ENCODE peak calls at places on chromosomes 6 and 20, in seven cellular contexts. F is hepatocyte; S is COR-L47; R is activated CD8-positive, alpha-beta memory T cell treated with anti-CD3 and anti-CD28 coated beads, Interleukin-2, amount 50 U/mL, for 48 hours; Z is CD8-positive, alpha-beta memory T cell; N is H9; B is RPMI7951. C is an unnamed sample.

GRCh38 chr6:136137008-136137689 is 113.0 kb downstream of the MTFR2 start:
- DNase-seq in R (no peak), B (peak), Z (no peak), S (no peak), F (no peak), N (no peak), C (no peak)

GRCh38 chr20:37202267-37202943 is 23.1 kb upstream of the MROH8 start:
- DNase-seq in R (no peak), N (no peak), Z (no peak), B (peak), S (no peak), F (peak), C (no peak)

GRCh38 chr6:154613137-154613676 is 102.7 kb upstream of the CNKSR3 start:
- DNase-seq in Z (no peak), S (no peak), R (no peak), N (no peak), F (peak), B (peak), C (no peak)

GRCh38 chr6:28303570-28303969 is 22.2 kb downstream of the PGBD1 start:
- DNase-seq in S (no peak), B (no peak), F (no peak), Z (no peak), N (no peak), R (no peak), C (peak)

GRCh38 chr20:8361008-8361652 is 229.1 kb downstream of the PLCB1 start:
- DNase-seq in S (no peak), N (no peak), Z (no peak), F (no peak), R (no peak), B (peak), C (no peak)

GRCh38 chr6:167668019-167668753 is 158.5 kb upstream of the AFDN start:
- DNase-seq in R (no peak), F (peak), B (no peak), N (no peak), Z (no peak), S (no peak), C (no peak)

GRCh38 chr20:46622125-46622524 is 29.1 kb downstream of the SLC13A3 start:
- DNase-seq in N (no peak), Z (no peak), S (no peak), R (no peak), B (no peak), F (no peak), C (no peak)

GRCh38 chr20:20076297-20077065 is 24.1 kb downstream of the CFAP61 start:
- DNase-seq in B (peak), R (no peak), Z (no peak), F (peak), N (no peak), S (no peak), C (no peak)

GRCh38 chr6:28657756-28658465 is 132.2 kb downstream of the GPX5 start:
- DNase-seq in N (peak), B (peak), F (peak), Z (no peak), S (peak), R (peak), C (no peak)

GRCh38 chr6:148926478-148926877 is 179.6 kb downstream of the UST start:
- DNase-seq in N (no peak), F (no peak), B (no peak), Z (no peak), R (no peak), S (no peak), C (no peak)

GRCh38 chr6:3759656-3760245 is 8.2 kb upstream of the PXDC1 start:
- DNase-seq in N (no peak), Z (no peak), F (no peak), S (no peak), R (no peak), B (no peak), C (no peak)

GRCh38 chr6:24858154-24858801 is 59.6 kb upstream of the ARMH2 start:
- DNase-seq in R (no peak), S (no peak), B (peak), Z (peak), F (no peak), N (no peak), C (peak)

GRCh38 chr20:22389836-22390542 is 194.4 kb downstream of the FOXA2 start:
- DNase-seq in R (no peak), Z (no peak), F (peak), N (peak), S (peak), B (peak), C (no peak)

GRCh38 chr6:75076009-75076408 is 129.8 kb downstream of the COL12A1 start:
- DNase-seq in R (no peak), Z (no peak), N (no peak), S (no peak), F (no peak), B (no peak), C (no peak)

GRCh38 chr6:130760006-130760405 is 67.2 kb upstream of the SMLR1 start:
- DNase-seq in N (peak), Z (no peak), B (peak), F (peak), S (no peak), R (no peak), C (no peak)

GRCh38 chr6:138011413-138011812 is 95.8 kb downstream of the PERP start:
- DNase-seq in Z (no peak), S (no peak), N (no peak), R (no peak), B (no peak), F (no peak), C (no peak)

GRCh38 chr6:29760328-29760727 is 37.1 kb downstream of the HLA-F start:
- DNase-seq in S (no peak), R (no peak), F (no peak), Z (no peak), N (peak), B (no peak), C (no peak)

GRCh38 chr6:85130743-85131142 is 319.1 kb upstream of the NT5E start:
- DNase-seq in N (no peak), F (no peak), S (no peak), R (no peak), B (peak), Z (no peak), C (no peak)

GRCh38 chr6:110944681-110945151 is 13.8 kb upstream of the GTF3C6 start:
- DNase-seq in N (no peak), S (no peak), Z (peak), B (peak), F (no peak), R (peak), C (peak)

GRCh38 chr6:46098678-46099077 is 31.1 kb upstream of the ENPP4 start:
- DNase-seq in R (no peak), N (no peak), S (peak), B (no peak), F (peak), Z (no peak), C (no peak)

GRCh38 chr6:75926293-75927168 is 145.9 kb downstream of the IMPG1 start:
- DNase-seq in N (no peak), F (no peak), Z (no peak), B (no peak), R (no peak), S (no peak), C (no peak)

GRCh38 chr6:120648713-120649112 is 685.6 kb downstream of the TBC1D32 start:
- DNase-seq in S (no peak), N (no peak), B (no peak), Z (no peak), F (no peak), R (no peak), C (no peak)

GRCh38 chr20:21376631-21377030 is 20.7 kb downstream of the NKX2-4 start:
- DNase-seq in B (no peak), S (no peak), R (no peak), Z (no peak), N (no peak), F (no peak), C (no peak)

GRCh38 chr20:7392551-7392950 is 547.7 kb downstream of the HAO1 start:
- DNase-seq in R (no peak), N (no peak), F (no peak), Z (no peak), B (peak), S (no peak), C (no peak)

GRCh38 chr6:143695106-143696059 is 17.6 kb downstream of the PHACTR2 start:
- DNase-seq in F (no peak), N (no peak), Z (no peak), S (no peak), B (peak), R (no peak), C (no peak)

GRCh38 chr6:52249078-52249477 is 4.8 kb upstream of the IL17F start:
- DNase-seq in Z (no peak), R (no peak), F (no peak), S (no peak), N (no peak), B (no peak), C (no peak)

GRCh38 chr6:111808493-111808892 is 64.8 kb downstream of the FYN start:
- DNase-seq in B (no peak), F (no peak), Z (no peak), S (no peak), N (no peak), R (no peak), C (no peak)

GRCh38 chr6:21615504-21615903 is 22.0 kb downstream of the SOX4 start:
- DNase-seq in R (no peak), S (no peak), F (no peak), Z (no peak), B (peak), N (no peak), C (no peak)

GRCh38 chr20:58174708-58175287 is 53.7 kb downstream of the ANKRD60 start:
- DNase-seq in N (no peak), R (no peak), B (peak), Z (no peak), S (no peak), F (no peak), C (no peak)

GRCh38 chr6:146544783-146545182 is 1.1 kb downstream of the RAB32 start:
- DNase-seq in Z (no peak), S (no peak), F (peak), B (no peak), N (no peak), R (no peak), C (no peak)

GRCh38 chr6:119355157-119355556 is 5.6 kb upstream of the MAN1A1 start:
- DNase-seq in F (no peak), S (no peak), B (no peak), Z (no peak), R (no peak), N (no peak), C (no peak)

GRCh38 chr6:112563368-112563767 is 216.2 kb downstream of the RFPL4B start:
- DNase-seq in S (no peak), B (peak), F (peak), N (peak), R (no peak), Z (no peak), C (no peak)